ENCODE peak calls at places on chromosome 6, in nine cellular contexts. P is brain microvascular endothelial cell, R is colonic mucosa, B is GM12865, G is heart right ventricle, L is HFF-Myc, X is tibial nerve, Y is SK-N-SH, A is cardiac muscle cell. E is an unnamed sample.

GRCh38 chr6:44250718-44251123 is 3.8 kb downstream of the HSP90AB1 start:
- DNase-seq in A (no peak), B (no peak), L (no peak), X (no peak), P (no peak), Y (no peak), G (no peak), R (no peak), E (no peak)

GRCh38 chr6:3612341-3613041 is 139.0 kb downstream of the PXDC1 start:
- DNase-seq in R (no peak), Y (no peak), A (no peak), P (peak), X (no peak), B (no peak), G (no peak), L (peak), E (peak)

GRCh38 chr6:70998148-70998547 is 41.3 kb upstream of the B3GAT2 start:
- DNase-seq in P (no peak), Y (no peak), L (no peak), G (no peak), X (no peak), B (no peak), R (no peak), A (no peak), E (no peak)

GRCh38 chr6:125918681-125919566 is 37.6 kb upstream of the HINT3 start:
- DNase-seq in A (no peak), G (peak), Y (no peak), B (peak), X (peak), R (peak), P (peak), L (peak), E (peak)

GRCh38 chr6:113690255-113690956 is 166.7 kb upstream of the MARCKS start:
- DNase-seq in B (peak), G (no peak), Y (peak), R (no peak), A (no peak), L (no peak), P (peak), X (no peak), E (peak)

GRCh38 chr6:11744753-11745152 is 33.9 kb downstream of the ADTRP start:
- DNase-seq in G (peak), A (no peak), P (peak), R (peak), X (peak), B (peak), L (no peak), Y (no peak), E (peak)

GRCh38 chr6:30854641-30855040 is 29.7 kb upstream of the DDR1 start:
- DNase-seq in P (no peak), Y (no peak), L (no peak), A (no peak), B (no peak), X (no peak), G (no peak), R (no peak), E (no peak)

GRCh38 chr6:3913077-3913957 is 64.1 kb downstream of the FAM50B start:
- DNase-seq in L (peak), B (no peak), A (no peak), Y (no peak), G (peak), P (peak), X (peak), R (peak), E (peak)

GRCh38 chr6:43021270-43022047 is at the start of gene RRP36:
- DNase-seq in Y (peak), R (peak), G (peak), B (peak), P (peak), A (peak), X (peak), L (peak), E (peak)

GRCh38 chr6:90078513-90079289 is 184.4 kb downstream of the GJA10 start:
- DNase-seq in G (no peak), R (no peak), A (no peak), B (no peak), Y (no peak), L (no peak), X (no peak), P (no peak), E (no peak)

GRCh38 chr6:90025418-90026089 is 131.3 kb downstream of the GJA10 start:
- DNase-seq in B (no peak), Y (peak), X (no peak), A (no peak), G (no peak), R (no peak), L (peak), P (peak), E (peak)

GRCh38 chr6:51830666-51831065 is 256.7 kb downstream of the PKHD1 start:
- DNase-seq in G (no peak), B (no peak), P (no peak), L (no peak), A (no peak), X (no peak), R (no peak), Y (no peak), E (no peak)

GRCh38 chr6:131867744-131868143 is 59.9 kb downstream of the ENPP1 start:
- DNase-seq in R (no peak), L (no peak), Y (no peak), X (no peak), G (no peak), A (no peak), P (peak), B (no peak), E (no peak)

GRCh38 chr6:161029195-161029809 is 37.7 kb downstream of the MAP3K4 start:
- DNase-seq in B (peak), R (no peak), G (no peak), X (peak), Y (no peak), L (peak), P (peak), A (no peak), E (peak)

GRCh38 chr6:45116714-45117410 is 211.3 kb upstream of the RUNX2 start:
- DNase-seq in G (no peak), R (no peak), Y (no peak), P (peak), B (no peak), A (no peak), X (no peak), L (peak), E (peak)

GRCh38 chr6:18528084-18528743 is 141.1 kb downstream of the RNF144B start:
- DNase-seq in Y (peak), X (no peak), P (no peak), G (no peak), R (no peak), A (no peak), L (no peak), B (no peak), E (peak)

DNA sequence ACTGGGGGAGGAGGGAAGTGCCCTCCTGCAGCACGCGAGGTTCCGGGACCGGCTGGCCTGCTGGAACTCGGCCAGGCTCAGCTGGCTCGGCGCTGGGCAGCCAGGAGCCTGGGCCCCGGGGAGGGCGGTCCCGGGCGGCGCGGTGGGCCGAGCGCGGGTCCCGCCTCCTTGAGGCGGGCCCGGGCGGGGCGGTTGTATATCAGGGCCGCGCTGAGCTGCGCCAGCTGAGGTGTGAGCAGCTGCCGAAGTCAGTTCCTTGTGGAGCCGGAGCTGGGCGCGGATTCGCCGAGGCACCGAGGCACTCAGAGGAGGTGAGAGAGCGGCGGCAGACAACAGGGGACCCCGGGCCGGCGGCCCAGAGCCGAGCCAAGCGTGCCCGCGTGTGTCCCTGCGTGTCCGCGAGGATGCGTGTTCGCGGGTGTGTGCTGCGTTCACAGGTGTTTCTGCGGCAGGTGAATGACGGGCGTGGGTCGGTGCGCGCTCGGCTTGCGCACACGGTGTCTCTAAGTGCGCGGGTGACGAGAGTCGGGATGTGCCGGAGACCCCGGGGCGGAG is at the start of gene CDKN1A:
- DNase-seq in B (peak), L (no peak), Y (peak), X (peak), A (peak), R (peak), G (peak), P (peak), E (peak)
- TF ChIP-seq CTCF in B (no peak), L (no peak), Y (no peak), X (peak), A (no peak), R (no peak), G (peak), P (no peak), E (no peak)

DNA sequence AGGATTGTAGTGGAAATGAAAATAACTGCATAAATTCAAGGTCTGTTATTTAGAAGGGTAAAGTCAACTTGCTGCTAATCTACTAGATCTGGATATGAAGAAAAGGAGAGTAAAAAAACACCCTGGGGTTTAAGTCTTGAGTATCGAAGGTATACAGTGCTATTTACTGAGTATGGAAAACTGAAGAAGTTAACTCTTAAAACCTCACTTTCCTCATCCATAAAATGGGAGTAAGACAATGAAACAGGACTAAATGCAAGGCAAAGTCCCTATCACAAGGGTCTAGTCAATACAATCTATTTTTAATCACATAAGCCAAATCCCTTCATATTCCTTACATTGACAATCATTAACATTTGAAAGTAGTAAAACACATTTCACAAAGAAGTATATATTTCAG is 2.2 kb downstream of the FBXO5 start:
- DNase-seq in X (no peak), L (no peak), G (no peak), P (no peak), Y (no peak), R (no peak), A (no peak), B (no peak), E (no peak)
- H3K4me3 ChIP-seq in X (no peak), L (peak), G (no peak), P (peak), Y (peak), R (no peak), A (peak), B (peak), E (peak)

DNA sequence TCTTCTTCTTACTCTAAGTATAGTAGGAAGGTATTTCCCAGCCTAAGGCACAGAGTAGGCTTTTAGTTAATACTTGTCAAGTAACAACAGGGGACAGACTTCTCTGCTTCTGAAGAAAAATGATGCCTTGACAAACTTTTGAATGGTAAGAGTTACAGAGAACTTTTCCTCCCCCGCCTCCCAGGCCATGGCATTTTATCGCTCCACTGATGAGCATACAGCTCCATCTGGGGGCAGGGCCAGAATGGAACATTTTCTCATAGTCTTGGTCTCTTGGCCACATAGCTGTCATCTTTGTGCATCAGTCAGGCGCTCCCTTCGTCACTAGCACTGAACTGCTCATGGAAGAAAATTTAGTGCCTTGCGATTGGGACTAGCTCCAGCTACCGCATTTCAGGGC is 1066.8 kb upstream of the CITED2 start:
- DNase-seq in X (peak), G (peak), P (peak), A (peak), Y (peak), L (no peak), B (peak), R (peak), E (peak)
- TF ChIP-seq CTCF in X (peak), G (peak), P (peak), A (peak), Y (peak), L (peak), B (peak), R (peak), E (peak)

DNA sequence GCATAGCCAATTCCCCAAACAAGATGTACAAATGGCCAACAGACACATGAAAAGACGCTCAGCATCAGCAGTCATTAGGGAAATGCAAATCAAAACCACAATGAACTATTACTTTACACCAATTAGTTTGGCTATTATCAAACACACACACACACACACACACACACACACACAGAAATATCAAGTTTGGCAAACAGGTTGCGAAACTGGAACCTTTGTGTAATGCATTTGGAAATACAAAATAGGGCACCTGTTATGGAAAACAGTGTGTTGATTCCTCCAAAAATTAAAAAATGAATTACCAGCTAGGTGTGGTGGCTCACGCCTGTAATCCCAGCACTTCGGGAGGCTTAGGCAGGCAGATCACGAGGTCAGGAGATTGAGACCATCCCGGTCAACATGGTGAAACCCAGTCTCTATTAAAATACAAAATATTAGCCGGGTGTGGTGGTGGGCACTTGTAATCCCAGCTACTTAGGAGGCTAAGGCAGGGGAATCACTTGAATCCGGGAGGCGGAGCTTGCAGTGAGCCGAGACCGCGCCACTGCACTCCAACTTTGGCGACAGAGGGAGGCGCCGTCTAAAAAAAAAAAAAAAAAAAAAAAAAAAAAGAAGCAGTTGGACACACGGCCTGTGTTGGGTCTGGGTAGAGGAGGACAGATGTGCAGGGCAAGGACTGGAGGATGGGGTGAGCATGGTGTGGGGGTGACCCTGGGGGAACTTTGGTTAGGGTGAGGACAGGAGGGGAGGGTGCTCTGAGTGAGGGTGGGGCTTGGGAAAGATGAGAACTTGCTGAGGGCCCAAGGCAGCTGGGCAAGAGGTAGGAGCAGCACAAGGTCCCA is 23.8 kb downstream of the HLA-F start:
- DNase-seq in R (no peak), P (no peak), G (no peak), A (no peak), Y (no peak), B (no peak), X (no peak), L (no peak), E (no peak)
- H3K4me3 ChIP-seq in R (no peak), P (no peak), G (no peak), A (no peak), Y (no peak), B (no peak), X (no peak), L (no peak), E (no peak)

DNA sequence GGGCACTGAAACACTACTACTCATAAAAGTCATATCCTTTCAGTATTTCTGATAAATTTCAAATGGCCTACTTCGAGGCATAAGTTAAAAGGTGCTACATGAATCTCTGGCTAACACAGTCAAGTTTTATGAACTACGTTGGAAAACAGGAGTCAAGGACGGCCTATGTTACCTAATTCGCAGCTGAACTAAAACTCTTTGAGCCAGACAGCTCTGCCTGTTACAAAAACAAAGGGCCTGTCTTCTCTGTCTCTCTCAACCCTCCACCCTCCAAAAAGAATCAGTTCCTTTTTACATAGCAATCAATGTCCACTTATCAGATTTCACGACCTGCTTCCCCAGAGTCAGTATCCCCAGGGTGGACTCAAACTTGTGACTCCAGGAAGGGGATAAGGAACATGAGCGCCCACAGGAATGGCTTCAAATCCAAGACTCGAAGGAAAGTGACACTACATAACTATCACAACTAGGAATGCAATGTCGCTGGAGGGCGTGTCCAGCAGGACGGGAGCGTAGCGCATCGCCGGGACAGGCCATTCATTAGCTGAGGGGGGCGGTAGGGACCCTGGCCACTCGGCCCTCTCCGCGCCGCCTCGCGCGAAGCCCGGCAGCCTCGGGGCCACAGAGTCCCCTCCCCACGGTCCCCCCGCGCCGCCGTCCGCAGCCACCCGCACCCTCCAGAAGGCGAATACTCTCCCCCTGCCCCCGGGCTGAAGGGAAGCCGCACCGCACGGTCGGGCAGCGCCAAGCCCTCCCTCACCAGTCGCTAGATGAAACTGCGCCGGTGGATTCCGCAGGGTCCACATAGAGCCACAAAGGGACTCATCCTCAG is 526 bp downstream of the IBTK start:
- DNase-seq in R (peak), L (no peak), P (peak), Y (peak), G (peak), X (peak), B (peak), A (peak), E (peak)
- TF ChIP-seq CTCF in R (no peak), L (no peak), P (no peak), Y (peak), G (peak), X (no peak), B (no peak), A (no peak), E (no peak)

GRCh38 chr6:27139753-27140522 is 107.6 kb upstream of the PRSS16 start:
- DNase-seq in A (peak), G (no peak), Y (no peak), L (no peak), P (no peak), B (peak), R (peak), X (no peak), E (peak)
- H3K4me3 ChIP-seq in A (peak), G (peak), Y (peak), L (peak), P (peak), B (peak), R (peak), X (peak), E (peak)

DNA sequence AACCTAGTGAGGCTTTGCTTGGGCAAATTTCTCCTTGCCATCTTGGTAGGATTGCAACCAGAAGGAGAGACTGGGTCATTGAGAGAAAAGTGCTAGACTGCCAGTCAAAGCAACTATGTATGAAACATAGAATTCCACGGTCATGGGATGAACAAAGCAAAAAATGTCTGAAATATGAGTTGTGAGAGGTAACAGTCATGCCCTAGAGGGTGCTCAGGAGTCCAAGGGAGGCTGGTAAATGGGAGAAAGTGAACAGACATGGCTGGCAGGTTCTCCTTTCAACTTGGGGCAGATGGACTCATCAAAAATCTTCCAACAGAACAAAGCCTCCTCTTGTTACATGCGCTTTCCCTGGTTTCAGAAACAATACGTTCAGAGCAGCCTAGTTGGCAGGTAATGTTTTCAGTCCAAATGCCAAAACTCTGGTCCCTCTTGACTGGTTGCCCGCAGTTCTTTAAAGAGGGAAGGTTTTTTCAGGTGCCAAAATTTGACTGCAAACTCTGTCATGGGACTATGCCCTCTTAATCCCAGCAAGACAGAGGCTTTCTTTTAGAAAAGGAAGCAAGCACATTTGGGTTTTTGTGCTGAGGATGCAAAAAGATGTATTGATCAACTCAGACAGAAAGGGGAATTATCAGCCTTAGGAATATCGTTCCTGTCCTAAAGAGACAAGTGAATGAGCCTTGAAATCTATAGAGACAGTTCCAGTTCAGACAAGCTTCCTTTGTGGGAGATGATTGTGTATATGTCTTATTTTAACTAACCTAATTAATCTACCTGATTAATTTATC is 68.5 kb upstream of the SASH1 start:
- DNase-seq in B (no peak), Y (no peak), P (no peak), R (no peak), G (no peak), X (no peak), A (no peak), L (no peak), E (peak)
- TF ChIP-seq CTCF in B (no peak), Y (peak), P (peak), R (no peak), G (no peak), X (no peak), A (peak), L (no peak), E (no peak)

DNA sequence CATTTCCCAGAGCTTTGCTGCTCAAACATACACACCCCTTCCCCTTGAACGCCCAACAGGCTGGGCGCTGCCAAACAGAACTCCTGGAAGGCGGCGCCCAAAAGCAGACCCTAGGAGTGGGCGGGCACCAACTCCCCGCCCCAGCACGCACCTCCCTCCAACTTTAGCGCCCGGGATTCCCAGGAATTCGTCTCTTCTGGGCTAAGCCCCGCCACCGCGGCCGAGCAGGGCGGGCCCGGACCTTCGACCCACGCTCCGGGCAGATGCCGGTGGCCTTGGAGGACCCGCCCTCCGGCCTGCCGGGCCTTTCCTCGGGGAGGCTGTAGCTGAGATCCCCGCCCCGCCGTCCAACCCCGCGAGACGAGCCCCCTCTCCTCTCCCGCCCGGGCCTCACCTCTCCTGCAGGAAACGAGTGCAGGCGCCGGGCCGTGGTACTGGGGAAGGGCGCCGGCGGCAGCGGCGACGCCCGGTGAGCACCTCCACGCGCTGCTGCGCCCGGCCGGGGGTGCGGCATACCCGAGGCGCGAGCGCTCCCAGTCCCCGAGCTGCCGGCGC is 659 bp downstream of the MCUR1 start:
- DNase-seq in R (peak), L (peak), X (peak), P (peak), G (peak), B (no peak), A (peak), Y (peak), E (peak)
- H3K4me3 ChIP-seq in R (peak), L (peak), X (peak), P (peak), G (peak), B (peak), A (peak), Y (peak), E (peak)

E was measured in foreskin fibroblast.